ENCODE peak calls at places on chromosomes 6 and 20, in five cellular contexts. E is astrocyte of the spinal cord, I is fibroblast of mammary gland, T is AG04449, D is colonic mucosa. L is an unnamed sample.

GRCh38 chr6:133951227-133951626 is 1.8 kb upstream of the TBPL1 start:
- DNase-seq in D (no peak), T (no peak), I (no peak), E (no peak), L (no peak)

GRCh38 chr6:79949235-79949634 is 1.9 kb upstream of the ELOVL4 start:
- DNase-seq in T (peak), E (peak), D (peak), I (peak), L (no peak)

GRCh38 chr6:119207973-119208725 is 129.7 kb upstream of the FAM184A start:
- DNase-seq in D (peak), I (peak), T (peak), E (peak), L (peak)

GRCh38 chr20:64091762-64092161 is 7.6 kb upstream of the LKAAEAR1 start:
- DNase-seq in I (no peak), D (no peak), T (no peak), E (no peak), L (no peak)

GRCh38 chr6:126444874-126445273 is 105.0 kb downstream of the CENPW start:
- DNase-seq in E (peak), I (peak), D (no peak), T (no peak), L (peak)

GRCh38 chr6:65072500-65072899 is 634.5 kb downstream of the EYS start:
- DNase-seq in E (no peak), I (no peak), T (no peak), D (no peak), L (no peak)

GRCh38 chr6:165985926-165986646 is 181.6 kb downstream of the TBXT start:
- DNase-seq in T (no peak), I (no peak), E (no peak), D (no peak), L (no peak)

GRCh38 chr6:147063469-147064031 is 140.7 kb upstream of the STXBP5 start:
- DNase-seq in D (no peak), E (peak), T (peak), I (peak), L (peak)

GRCh38 chr20:64102647-64103354 is 4.6 kb downstream of the NPBWR2 start:
- DNase-seq in D (no peak), T (no peak), E (no peak), I (no peak), L (no peak)

GRCh38 chr20:33316958-33317357 is 33.9 kb downstream of the BPIFB1 start:
- DNase-seq in E (no peak), T (no peak), D (no peak), I (no peak), L (no peak)

GRCh38 chr6:167031082-167031709 is 32.0 kb downstream of the CEP43 start:
- DNase-seq in E (no peak), D (no peak), I (peak), T (no peak), L (no peak)

GRCh38 chr6:47414517-47415167 is 62.9 kb upstream of the CD2AP start:
- DNase-seq in I (peak), T (no peak), E (peak), D (no peak), L (no peak)

GRCh38 chr6:127520061-127520460 is 926 bp upstream of the MTCL3 start:
- DNase-seq in I (peak), T (no peak), E (peak), D (no peak), L (no peak)

GRCh38 chr6:127518212-127518709 is 874 bp downstream of the MTCL3 start:
- DNase-seq in T (no peak), I (no peak), D (no peak), E (no peak), L (no peak)

GRCh38 chr6:127519469-127519785 is 292 bp upstream of the MTCL3 start:
- DNase-seq in D (no peak), I (no peak), E (no peak), T (no peak), L (no peak)

GRCh38 chr6:127517698-127518097 is 1.4 kb downstream of the MTCL3 start:
- DNase-seq in I (no peak), T (no peak), D (no peak), E (no peak), L (no peak)

DNA sequence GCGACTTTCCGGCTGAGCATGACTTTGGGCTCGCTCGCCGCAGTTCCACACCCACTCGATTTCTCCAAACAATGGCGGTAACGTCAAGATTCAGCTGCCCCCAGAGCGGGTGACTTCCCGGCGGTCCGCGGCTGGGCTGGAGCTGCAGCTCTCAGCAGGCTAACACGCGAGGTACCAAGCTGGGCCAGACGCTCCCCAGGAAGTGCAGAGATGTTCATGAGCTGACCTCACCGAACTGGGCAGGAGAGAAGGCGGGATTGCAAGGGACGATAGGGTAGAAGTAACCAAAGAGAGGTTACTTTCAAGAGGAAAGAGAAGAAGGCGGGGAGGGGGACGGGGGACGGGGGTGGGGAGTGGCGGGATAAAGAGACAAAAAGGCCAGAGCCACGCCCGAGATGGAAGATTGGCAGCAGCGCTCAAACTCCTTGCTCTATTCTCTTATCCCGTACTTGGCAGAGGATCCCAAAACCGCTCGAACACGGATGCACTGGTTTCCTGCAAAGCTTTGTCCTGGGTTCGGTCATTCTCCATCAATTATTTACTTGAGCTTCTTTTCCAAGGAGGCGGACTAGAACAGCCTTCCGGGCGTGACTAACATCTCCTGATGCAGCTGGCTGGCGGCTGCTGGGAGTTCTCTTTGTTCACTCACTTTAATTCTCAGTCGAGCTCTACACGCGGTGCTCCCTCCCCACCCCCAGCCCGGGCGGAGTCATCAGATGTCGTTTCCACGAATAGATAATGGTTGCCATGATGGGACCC is at the start of gene MTCL3:
- DNase-seq in T (no peak), D (no peak), E (peak), I (peak), L (peak)
- H3K4me3 ChIP-seq in T (peak), D (no peak), E (peak), I (peak), L (peak)

GRCh38 chr6:42704937-42705374 is 17.4 kb downstream of the PRPH2 start:
- DNase-seq in T (no peak), D (no peak), E (no peak), I (no peak), L (no peak)
- H3K4me3 ChIP-seq in T (no peak), D (no peak), E (no peak), I (no peak), L (no peak)

GRCh38 chr6:20686142-20686541 is 151.9 kb downstream of the CDKAL1 start:
- DNase-seq in E (no peak), I (no peak), T (no peak), D (no peak), L (no peak)

GRCh38 chr6:20678831-20679352 is 144.6 kb downstream of the CDKAL1 start:
- DNase-seq in D (no peak), I (peak), E (no peak), T (no peak), L (no peak)

GRCh38 chr6:20684474-20684873 is 150.2 kb downstream of the CDKAL1 start:
- DNase-seq in I (no peak), E (no peak), T (no peak), D (no peak), L (no peak)

GRCh38 chr6:20681243-20681684 is 147.0 kb downstream of the CDKAL1 start:
- DNase-seq in T (no peak), E (no peak), D (no peak), I (no peak), L (no peak)

DNA sequence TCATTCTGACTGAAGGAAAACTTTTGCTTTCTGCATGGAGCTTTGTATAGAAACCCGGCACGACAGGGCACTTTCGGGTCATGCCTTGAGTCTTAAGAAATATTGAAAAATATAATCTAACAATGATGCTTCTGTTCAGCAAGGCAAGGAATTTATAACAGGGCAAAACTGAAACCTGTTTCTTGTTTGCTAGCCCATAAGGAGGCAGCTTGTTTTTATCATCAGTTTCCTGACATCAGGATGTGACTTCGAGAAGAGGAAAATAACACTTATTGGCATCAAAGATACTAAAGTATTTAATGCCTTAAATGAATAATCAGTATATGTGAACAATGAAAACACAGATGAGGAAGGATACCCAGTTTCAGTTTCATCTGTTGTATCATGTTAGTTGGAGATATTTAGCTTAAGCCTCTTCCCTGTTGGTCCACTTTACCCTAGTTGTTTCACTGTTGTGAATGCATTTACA is 146.5 kb downstream of the CDKAL1 start:
- DNase-seq in T (no peak), E (peak), D (no peak), I (no peak), L (no peak)
- H3K4me3 ChIP-seq in T (no peak), E (no peak), D (no peak), I (no peak), L (no peak)

GRCh38 chr6:33296797-33297405 is 1.8 kb downstream of the RGL2 start:
- DNase-seq in I (no peak), D (peak), T (no peak), E (no peak), L (no peak)
- H3K4me3 ChIP-seq in I (no peak), D (peak), T (peak), E (peak), L (peak)

L was measured in skeletal muscle cell.